ENCODE peak calls at places on chromosomes 2 and 18, in nine cellular contexts. One of them, this sample, is unnamed.

GRCh38 chr2:240626531-240627300 is 1.4 kb downstream of the GPR35 start:
- DNase-seq in H9: peak; percentile 29
- DNase-seq in psoas muscle: peak; percentile 14
- DNase-seq in adrenal gland: no peak
- DNase-seq in HL-60: peak; percentile 61
- DNase-seq in OCI-LY7: no peak
- DNase-seq in fibroblast of lung: no peak
- DNase-seq in lung: no peak
- DNase-seq in foreskin keratinocyte: no peak
- DNase-seq in this sample: no peak

GRCh38 chr2:71681626-71682025 is 228.3 kb downstream of the DYSF start:
- DNase-seq in psoas muscle: no peak
- DNase-seq in fibroblast of lung: no peak
- DNase-seq in adrenal gland: no peak
- DNase-seq in OCI-LY7: no peak
- DNase-seq in H9: no peak
- DNase-seq in HL-60: no peak
- DNase-seq in foreskin keratinocyte: no peak
- DNase-seq in lung: no peak
- DNase-seq in this sample: no peak

GRCh38 chr2:159090514-159091201 is 122.2 kb downstream of the TANC1 start:
- DNase-seq in HL-60: no peak
- DNase-seq in H9: no peak
- DNase-seq in psoas muscle: no peak
- DNase-seq in foreskin keratinocyte: peak; percentile 88
- DNase-seq in lung: no peak
- DNase-seq in OCI-LY7: no peak
- DNase-seq in adrenal gland: no peak
- DNase-seq in fibroblast of lung: peak; percentile 78
- DNase-seq in this sample: no peak

GRCh38 chr2:55460562-55460961 is 40.9 kb upstream of the CCDC88A start:
- DNase-seq in OCI-LY7: no peak
- DNase-seq in psoas muscle: no peak
- DNase-seq in fibroblast of lung: peak; percentile 33
- DNase-seq in H9: no peak
- DNase-seq in foreskin keratinocyte: peak; percentile 8
- DNase-seq in HL-60: no peak
- DNase-seq in lung: no peak
- DNase-seq in adrenal gland: no peak
- DNase-seq in this sample: no peak

GRCh38 chr2:121150713-121151112 is 134.3 kb downstream of the TFCP2L1 start:
- DNase-seq in HL-60: no peak
- DNase-seq in psoas muscle: no peak
- DNase-seq in H9: no peak
- DNase-seq in adrenal gland: no peak
- DNase-seq in fibroblast of lung: no peak
- DNase-seq in foreskin keratinocyte: no peak
- DNase-seq in OCI-LY7: no peak
- DNase-seq in lung: no peak
- DNase-seq in this sample: no peak

GRCh38 chr2:28239152-28239551 is 153.5 kb upstream of the FOSL2 start:
- DNase-seq in HL-60: no peak
- DNase-seq in foreskin keratinocyte: no peak
- DNase-seq in lung: no peak
- DNase-seq in fibroblast of lung: peak; percentile 59
- DNase-seq in H9: no peak
- DNase-seq in OCI-LY7: no peak
- DNase-seq in adrenal gland: no peak
- DNase-seq in psoas muscle: no peak
- DNase-seq in this sample: no peak

GRCh38 chr2:26599387-26599786 is 41.8 kb downstream of the CIB4 start:
- DNase-seq in adrenal gland: no peak
- DNase-seq in OCI-LY7: no peak
- DNase-seq in H9: no peak
- DNase-seq in HL-60: no peak
- DNase-seq in foreskin keratinocyte: no peak
- DNase-seq in fibroblast of lung: no peak
- DNase-seq in lung: no peak
- DNase-seq in psoas muscle: no peak
- DNase-seq in this sample: no peak

GRCh38 chr2:241202681-241203080 is 14.2 kb downstream of the ANO7 start:
- DNase-seq in H9: no peak
- DNase-seq in foreskin keratinocyte: no peak
- DNase-seq in lung: no peak
- DNase-seq in fibroblast of lung: no peak
- DNase-seq in adrenal gland: no peak
- DNase-seq in psoas muscle: peak; percentile 5
- DNase-seq in HL-60: no peak
- DNase-seq in OCI-LY7: no peak
- DNase-seq in this sample: no peak

GRCh38 chr18:60746491-60746890 is 373.9 kb upstream of the MC4R start:
- DNase-seq in HL-60: no peak
- DNase-seq in adrenal gland: no peak
- DNase-seq in foreskin keratinocyte: no peak
- DNase-seq in lung: no peak
- DNase-seq in psoas muscle: no peak
- DNase-seq in OCI-LY7: no peak
- DNase-seq in H9: no peak
- DNase-seq in fibroblast of lung: no peak
- DNase-seq in this sample: no peak

GRCh38 chr2:55052087-55053061 is 2.1 kb upstream of the RTN4 start:
- DNase-seq in psoas muscle: no peak
- DNase-seq in foreskin keratinocyte: no peak
- DNase-seq in H9: no peak
- DNase-seq in HL-60: no peak
- DNase-seq in lung: no peak
- DNase-seq in adrenal gland: no peak
- DNase-seq in OCI-LY7: peak; percentile 40
- DNase-seq in fibroblast of lung: peak; percentile 48
- DNase-seq in this sample: no peak

GRCh38 chr2:37652199-37652640 is 19.2 kb downstream of the CDC42EP3 start:
- DNase-seq in psoas muscle: no peak
- DNase-seq in H9: no peak
- DNase-seq in adrenal gland: no peak
- DNase-seq in HL-60: no peak
- DNase-seq in lung: no peak
- DNase-seq in foreskin keratinocyte: peak; percentile 99
- DNase-seq in fibroblast of lung: peak; percentile 97
- DNase-seq in OCI-LY7: peak; percentile 61
- DNase-seq in this sample: peak; percentile 50

GRCh38 chr2:213152065-213152794 is 818 bp upstream of the IKZF2 start:
- DNase-seq in H9: peak; percentile 53
- DNase-seq in HL-60: peak; percentile 4
- DNase-seq in OCI-LY7: peak; percentile 53
- DNase-seq in lung: peak; percentile 61
- DNase-seq in foreskin keratinocyte: peak; percentile 70
- DNase-seq in adrenal gland: peak; percentile 75
- DNase-seq in fibroblast of lung: peak; percentile 80
- DNase-seq in psoas muscle: peak; percentile 64
- DNase-seq in this sample: peak; percentile 45
- TF ChIP-seq CTCF in H9: peak; percentile 30
- TF ChIP-seq CTCF in HL-60: no peak
- TF ChIP-seq CTCF in OCI-LY7: peak; percentile 42
- TF ChIP-seq CTCF in lung: peak; percentile 3
- TF ChIP-seq CTCF in foreskin keratinocyte: peak; percentile 72
- TF ChIP-seq CTCF in adrenal gland: peak; percentile 45
- TF ChIP-seq CTCF in fibroblast of lung: peak; percentile 40
- TF ChIP-seq CTCF in psoas muscle: peak; percentile 36
- TF ChIP-seq CTCF in this sample: peak; percentile 55

GRCh38 chr18:65968605-65969004 is 217.8 kb downstream of the CDH7 start:
- DNase-seq in adrenal gland: no peak
- DNase-seq in psoas muscle: no peak
- DNase-seq in HL-60: no peak
- DNase-seq in H9: no peak
- DNase-seq in OCI-LY7: no peak
- DNase-seq in foreskin keratinocyte: no peak
- DNase-seq in lung: no peak
- DNase-seq in fibroblast of lung: no peak
- DNase-seq in this sample: no peak
- TF ChIP-seq CTCF in adrenal gland: no peak
- TF ChIP-seq CTCF in psoas muscle: no peak
- TF ChIP-seq CTCF in HL-60: peak; percentile 18
- TF ChIP-seq CTCF in H9: peak; percentile 76
- TF ChIP-seq CTCF in OCI-LY7: no peak
- TF ChIP-seq CTCF in foreskin keratinocyte: no peak
- TF ChIP-seq CTCF in lung: no peak
- TF ChIP-seq CTCF in fibroblast of lung: no peak
- TF ChIP-seq CTCF in this sample: no peak

GRCh38 chr18:62954341-62954740 is 239.0 kb downstream of the PHLPP1 start:
- DNase-seq in psoas muscle: no peak
- DNase-seq in fibroblast of lung: peak; percentile 78
- DNase-seq in foreskin keratinocyte: no peak
- DNase-seq in lung: no peak
- DNase-seq in H9: no peak
- DNase-seq in adrenal gland: no peak
- DNase-seq in OCI-LY7: no peak
- DNase-seq in HL-60: no peak
- DNase-seq in this sample: no peak

GRCh38 chr18:62953663-62954062 is 238.3 kb downstream of the PHLPP1 start:
- DNase-seq in OCI-LY7: no peak
- DNase-seq in HL-60: no peak
- DNase-seq in psoas muscle: no peak
- DNase-seq in adrenal gland: no peak
- DNase-seq in fibroblast of lung: no peak
- DNase-seq in foreskin keratinocyte: no peak
- DNase-seq in lung: no peak
- DNase-seq in H9: no peak
- DNase-seq in this sample: no peak

GRCh38 chr18:62952807-62953206 is 237.5 kb downstream of the PHLPP1 start:
- DNase-seq in adrenal gland: no peak
- DNase-seq in foreskin keratinocyte: no peak
- DNase-seq in H9: no peak
- DNase-seq in HL-60: no peak
- DNase-seq in lung: no peak
- DNase-seq in fibroblast of lung: no peak
- DNase-seq in psoas muscle: no peak
- DNase-seq in OCI-LY7: no peak
- DNase-seq in this sample: no peak

GRCh38 chr18:62959481-62959880 is 244.1 kb downstream of the PHLPP1 start:
- DNase-seq in H9: no peak
- DNase-seq in foreskin keratinocyte: no peak
- DNase-seq in OCI-LY7: no peak
- DNase-seq in adrenal gland: no peak
- DNase-seq in lung: no peak
- DNase-seq in psoas muscle: no peak
- DNase-seq in fibroblast of lung: no peak
- DNase-seq in HL-60: no peak
- DNase-seq in this sample: no peak

DNA sequence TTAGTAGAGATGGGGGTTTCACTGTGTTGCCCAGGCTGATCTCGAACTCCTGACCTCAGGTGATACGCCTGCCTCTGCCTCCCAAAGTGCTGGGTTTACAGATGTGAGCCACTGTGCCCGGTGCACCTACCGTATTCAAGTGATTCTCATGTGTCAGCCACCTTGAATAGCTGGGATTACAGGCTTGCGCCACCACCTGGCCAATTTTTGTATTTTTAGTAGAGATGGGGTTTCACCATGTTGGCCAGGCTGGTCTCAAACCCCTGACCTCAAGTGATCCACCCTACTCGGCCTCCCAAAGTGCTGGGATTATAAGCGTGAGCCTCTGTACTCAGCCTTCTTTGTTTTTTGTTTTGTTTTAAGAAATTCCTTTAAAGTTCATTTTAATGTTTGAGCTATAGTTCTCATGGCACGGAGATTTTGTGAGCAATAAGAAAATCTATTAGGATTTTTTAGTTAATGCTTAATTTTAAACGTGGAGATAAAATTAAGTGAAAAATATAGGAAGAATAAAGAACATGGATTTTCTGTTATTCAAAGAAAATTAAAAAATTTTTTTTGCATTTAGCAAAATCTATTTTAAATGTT is 242.6 kb downstream of the PHLPP1 start:
- DNase-seq in lung: peak; percentile 45
- DNase-seq in fibroblast of lung: peak; percentile 26
- DNase-seq in HL-60: no peak
- DNase-seq in OCI-LY7: peak; percentile 32
- DNase-seq in H9: peak; percentile 71
- DNase-seq in adrenal gland: peak; percentile 60
- DNase-seq in foreskin keratinocyte: no peak
- DNase-seq in psoas muscle: no peak
- DNase-seq in this sample: no peak
- TF ChIP-seq CTCF in lung: peak; percentile 8
- TF ChIP-seq CTCF in fibroblast of lung: peak; percentile 36
- TF ChIP-seq CTCF in HL-60: peak; percentile 14
- TF ChIP-seq CTCF in OCI-LY7: no peak
- TF ChIP-seq CTCF in H9: peak; percentile 78
- TF ChIP-seq CTCF in adrenal gland: peak; percentile 63
- TF ChIP-seq CTCF in foreskin keratinocyte: peak; percentile 70
- TF ChIP-seq CTCF in psoas muscle: peak; percentile 39
- TF ChIP-seq CTCF in this sample: peak; percentile 33

DNA sequence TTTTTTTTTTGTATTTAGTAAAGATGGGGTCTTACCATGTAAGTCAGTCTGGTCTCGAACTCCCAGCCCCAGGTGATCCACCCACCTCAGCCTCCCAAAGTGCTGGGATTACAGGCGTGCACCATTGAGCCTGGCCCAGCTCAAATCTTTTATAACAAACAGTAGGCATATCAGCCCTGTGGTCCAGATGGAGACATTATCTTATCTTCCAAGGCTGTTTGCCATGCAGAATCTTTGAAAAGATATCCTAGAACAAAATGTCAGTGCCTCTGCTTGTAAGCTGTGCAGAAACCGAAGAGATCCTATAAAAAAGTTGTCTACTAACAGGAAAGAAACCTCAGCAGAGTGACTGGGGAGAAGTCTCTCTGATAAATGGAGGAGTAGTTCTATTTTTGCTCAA is 142.1 kb downstream of the PTH2R start:
- DNase-seq in HL-60: no peak
- DNase-seq in foreskin keratinocyte: no peak
- DNase-seq in adrenal gland: no peak
- DNase-seq in lung: no peak
- DNase-seq in OCI-LY7: no peak
- DNase-seq in psoas muscle: no peak
- DNase-seq in H9: no peak
- DNase-seq in fibroblast of lung: no peak
- DNase-seq in this sample: no peak
- TF ChIP-seq CTCF in HL-60: no peak
- TF ChIP-seq CTCF in foreskin keratinocyte: no peak
- TF ChIP-seq CTCF in adrenal gland: no peak
- TF ChIP-seq CTCF in lung: no peak
- TF ChIP-seq CTCF in OCI-LY7: no peak
- TF ChIP-seq CTCF in psoas muscle: no peak
- TF ChIP-seq CTCF in H9: no peak
- TF ChIP-seq CTCF in fibroblast of lung: no peak
- TF ChIP-seq CTCF in this sample: no peak

DNA sequence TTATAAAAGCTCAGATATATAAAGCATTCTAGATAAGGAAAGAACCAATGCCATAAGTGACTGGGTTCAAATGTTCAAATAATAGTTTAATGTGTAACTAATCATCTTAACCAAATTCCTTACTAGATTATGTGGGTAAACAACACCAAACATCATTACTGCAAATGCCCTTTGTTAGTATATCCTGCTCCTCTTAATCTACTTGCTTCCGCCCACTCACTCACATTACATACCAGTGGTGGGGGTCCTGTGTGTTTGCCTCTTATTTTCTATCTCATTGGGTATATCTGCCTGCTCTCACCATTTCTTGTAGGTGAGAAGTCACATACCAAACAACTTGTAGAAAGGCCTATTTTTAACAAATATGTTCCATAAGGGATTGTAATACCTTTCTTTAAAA is 562.1 kb downstream of the NRXN1 start:
- DNase-seq in H9: no peak
- DNase-seq in adrenal gland: no peak
- DNase-seq in fibroblast of lung: no peak
- DNase-seq in OCI-LY7: no peak
- DNase-seq in lung: no peak
- DNase-seq in foreskin keratinocyte: no peak
- DNase-seq in HL-60: no peak
- DNase-seq in psoas muscle: no peak
- DNase-seq in this sample: no peak
- TF ChIP-seq CTCF in H9: no peak
- TF ChIP-seq CTCF in adrenal gland: no peak
- TF ChIP-seq CTCF in fibroblast of lung: no peak
- TF ChIP-seq CTCF in OCI-LY7: no peak
- TF ChIP-seq CTCF in lung: no peak
- TF ChIP-seq CTCF in foreskin keratinocyte: no peak
- TF ChIP-seq CTCF in HL-60: no peak
- TF ChIP-seq CTCF in psoas muscle: no peak
- TF ChIP-seq CTCF in this sample: no peak

This sample was measured in AG09319.